ENCODE peak calls at places on chromosomes 13 and 19, in eight cellular contexts. U is IMR-90, M is tibial artery, O is ovary, N is stomach, Q is brain microvascular endothelial cell, D is heart left ventricle, B is mammary epithelial cell. L is an unnamed sample. For H3K36me3, the result is how much of the 10 kb centered on the place peaks cover.

GRCh38 chr13:27487776-27488175 is 37.4 kb upstream of the MTIF3 start:
- DNase-seq in U (no peak), M (no peak), O (no peak), N (no peak), Q (no peak), D (no peak), B (no peak), L (no peak)

GRCh38 chr13:97411894-97412460 is 22.0 kb upstream of the RAP2A start:
- DNase-seq in U (no peak), M (no peak), O (no peak), N (no peak), Q (no peak), D (no peak), B (no peak), L (no peak)

GRCh38 chr13:51825681-51826254 is 19.2 kb downstream of the TMEM272 start:
- DNase-seq in U (no peak), M (no peak), O (no peak), N (no peak), Q (no peak), D (no peak), B (no peak), L (no peak)

GRCh38 chr19:33063356-33064116 is 1.2 kb downstream of the RHPN2 start:
- DNase-seq in U (peak), M (no peak), O (no peak), N (peak), Q (no peak), D (peak), B (no peak), L (no peak)

GRCh38 chr13:41019027-41019487 is at the start of gene ELF1:
- DNase-seq in U (peak), M (peak), O (peak), N (peak), Q (peak), D (peak), B (peak), L (no peak)

GRCh38 chr13:88014527-88014926 is 343.4 kb downstream of the SLITRK5 start:
- DNase-seq in U (no peak), M (no peak), O (no peak), N (no peak), Q (no peak), D (no peak), B (no peak), L (no peak)

GRCh38 chr13:98264877-98265276 is 87.8 kb upstream of the RNF113B start:
- DNase-seq in U (no peak), M (no peak), O (no peak), N (no peak), Q (no peak), D (no peak), B (no peak), L (no peak)

GRCh38 chr19:1956868-1957492 is 16.0 kb downstream of the CSNK1G2 start:
- DNase-seq in U (no peak), M (no peak), O (peak), N (no peak), Q (no peak), D (no peak), B (no peak), L (peak)

GRCh38 chr19:45098521-45099464 is 5.8 kb downstream of the PPP1R37 start:
- DNase-seq in U (peak), M (no peak), O (peak), N (peak), Q (no peak), D (peak), B (no peak), L (no peak)

GRCh38 chr19:40366697-40367561 is 18.4 kb downstream of the PLD3 start:
- DNase-seq in U (peak), M (no peak), O (no peak), N (no peak), Q (peak), D (no peak), B (no peak), L (peak)

GRCh38 chr13:33520480-33520839 is 234.9 kb upstream of the STARD13 start:
- DNase-seq in U (no peak), M (no peak), O (no peak), N (no peak), Q (no peak), D (no peak), B (no peak), L (no peak)

GRCh38 chr13:109730832-109731335 is 55.5 kb downstream of the IRS2 start:
- DNase-seq in U (no peak), M (no peak), O (no peak), N (no peak), Q (no peak), D (no peak), B (no peak), L (no peak)

GRCh38 chr19:41795031-41795461 is 1.3 kb upstream of the CEACAM3 start:
- DNase-seq in U (peak), M (peak), O (no peak), N (peak), Q (peak), D (no peak), B (no peak), L (no peak)

GRCh38 chr13:67630640-67631039 is 400.5 kb upstream of the PCDH9 start:
- DNase-seq in U (no peak), M (no peak), O (no peak), N (no peak), Q (no peak), D (no peak), B (no peak), L (no peak)

GRCh38 chr19:49241769-49242168 is 83.2 kb downstream of the SLC6A16 start:
- DNase-seq in U (no peak), M (no peak), O (no peak), N (no peak), Q (no peak), D (no peak), B (no peak), L (no peak)

GRCh38 chr19:19319725-19320361 is 466 bp downstream of the SUGP1 start:
- DNase-seq in U (no peak), M (no peak), O (peak), N (no peak), Q (no peak), D (no peak), B (no peak), L (no peak)

GRCh38 chr19:996051-996838 is 4.0 kb upstream of the GRIN3B start:
- DNase-seq in U (peak), M (no peak), O (no peak), N (peak), Q (peak), D (no peak), B (peak), L (no peak)

GRCh38 chr19:23415034-23415433 is 19.8 kb upstream of the ZNF91 start:
- DNase-seq in U (no peak), M (no peak), O (no peak), N (no peak), Q (no peak), D (no peak), B (no peak), L (no peak)

GRCh38 chr13:44498969-44499368 is 77.2 kb downstream of the TSC22D1 start:
- DNase-seq in U (no peak), M (no peak), O (no peak), N (no peak), Q (no peak), D (no peak), B (no peak), L (no peak)

GRCh38 chr19:41870401-41870873 is 6.6 kb upstream of the CD79A start:
- DNase-seq in U (peak), M (no peak), O (no peak), N (no peak), Q (peak), D (no peak), B (no peak), L (no peak)

GRCh38 chr13:35471466-35472307 is 4.8 kb downstream of the MAB21L1 start:
- DNase-seq in U (no peak), M (no peak), O (no peak), N (no peak), Q (no peak), D (no peak), B (no peak), L (no peak)

GRCh38 chr13:67298297-67298696 is 68.2 kb upstream of the PCDH9 start:
- DNase-seq in U (peak), M (no peak), O (no peak), N (no peak), Q (no peak), D (no peak), B (no peak), L (no peak)

GRCh38 chr13:28552288-28552687 is 57.4 kb upstream of the FLT1 start:
- DNase-seq in U (no peak), M (no peak), O (no peak), N (no peak), Q (no peak), D (no peak), B (no peak), L (no peak)

GRCh38 chr13:28140433-28141125 is 2.2 kb downstream of the PAN3 start:
- DNase-seq in U (peak), M (no peak), O (no peak), N (no peak), Q (no peak), D (no peak), B (no peak), L (no peak)

GRCh38 chr19:47994209-47994802 is at the start of gene ELSPBP1:
- DNase-seq in U (no peak), M (no peak), O (no peak), N (no peak), Q (no peak), D (no peak), B (no peak), L (no peak)

GRCh38 chr13:52454459-52454824 is 836 bp upstream of the CKAP2 start:
- DNase-seq in U (peak), M (no peak), O (no peak), N (no peak), Q (no peak), D (no peak), B (peak), L (no peak)

GRCh38 chr13:77513719-77514335 is 21.7 kb upstream of the SCEL start:
- DNase-seq in U (no peak), M (no peak), O (no peak), N (no peak), Q (no peak), D (no peak), B (no peak), L (no peak)

GRCh38 chr19:45515081-45515624 is 7.9 kb downstream of the VASP start:
- DNase-seq in U (no peak), M (peak), O (no peak), N (no peak), Q (no peak), D (peak), B (no peak), L (peak)

GRCh38 chr13:38951525-38952313 is 38.9 kb downstream of the STOML3 start:
- DNase-seq in U (no peak), M (no peak), O (no peak), N (peak), Q (no peak), D (no peak), B (no peak), L (no peak)

GRCh38 chr13:50129065-50129922 is 114.0 kb downstream of the KCNRG start:
- DNase-seq in U (no peak), M (peak), O (no peak), N (no peak), Q (no peak), D (no peak), B (no peak), L (no peak)

DNA sequence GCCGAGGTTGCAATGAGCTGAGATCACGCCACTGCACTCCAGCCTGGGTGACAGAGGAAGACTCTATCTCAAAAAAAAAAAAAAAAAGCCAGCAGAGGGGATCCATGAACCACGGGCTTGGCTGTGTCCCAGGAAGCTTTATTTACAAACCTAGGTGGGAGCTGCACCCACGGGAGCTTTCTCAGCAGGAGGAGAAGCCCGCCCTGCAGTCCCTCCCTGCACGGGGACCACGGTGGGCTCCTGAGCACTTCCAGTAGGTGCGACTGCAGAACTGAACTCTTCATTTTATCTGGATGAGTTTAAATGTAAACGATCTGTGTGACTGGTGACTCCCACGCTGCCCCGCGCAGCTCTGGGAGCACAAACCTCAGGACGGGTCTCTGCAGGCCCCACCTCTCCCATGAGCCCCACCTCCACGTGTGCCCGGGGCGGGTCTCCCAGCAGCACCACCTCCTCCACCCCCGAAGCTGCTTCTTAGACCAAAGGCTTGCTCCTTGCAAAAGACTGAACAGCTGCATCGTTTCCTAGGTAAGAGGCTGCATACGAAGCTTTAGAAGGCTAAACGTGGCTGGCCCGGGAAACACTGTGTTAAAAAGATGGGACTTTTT is 66.4 kb downstream of the SPACA7 start:
- DNase-seq in U (peak), M (no peak), O (no peak), N (no peak), Q (no peak), D (no peak), B (peak), L (no peak)
- H3K36me3 ChIP-seq in U (under half), M (under half), O (under half), N (under half), Q (under half), D (under half), B (under half), L (under half)

GRCh38 chr13:106561551-106562170 is 6.3 kb downstream of the ARGLU1 start:
- DNase-seq in U (peak), M (no peak), O (no peak), N (no peak), Q (peak), D (peak), B (peak), L (no peak)
- H3K27ac ChIP-seq in U (no peak), M (peak), O (no peak), N (peak), Q (peak), D (no peak), B (no peak), L (no peak)

GRCh38 chr19:14198384-14199376 is 7.3 kb downstream of the ADGRL1 start:
- DNase-seq in U (no peak), M (no peak), O (no peak), N (no peak), Q (no peak), D (no peak), B (no peak), L (no peak)
- TF ChIP-seq CTCF in U (no peak), M (no peak), O (no peak), N (no peak), Q (peak), D (no peak), B (no peak), L (no peak)

GRCh38 chr19:55347442-55348009 is 7.0 kb downstream of the COX6B2 start:
- DNase-seq in U (no peak), M (no peak), O (no peak), N (no peak), Q (no peak), D (no peak), B (no peak), L (no peak)
- H3K36me3 ChIP-seq in U (under half), M (under half), O (under half), N (under half), Q (under half), D (under half), B (under half), L (under half)

GRCh38 chr19:56136362-56136761 is 4.7 kb upstream of the ZNF444 start:
- DNase-seq in U (no peak), M (no peak), O (no peak), N (no peak), Q (no peak), D (no peak), B (no peak), L (no peak)

GRCh38 chr19:56140583-56141415 is at the start of gene ZNF444:
- DNase-seq in U (peak), M (peak), O (peak), N (peak), Q (peak), D (peak), B (peak), L (peak)

GRCh38 chr19:56137405-56137804 is 3.7 kb upstream of the ZNF444 start:
- DNase-seq in U (no peak), M (no peak), O (no peak), N (peak), Q (no peak), D (no peak), B (no peak), L (peak)

GRCh38 chr19:56139847-56140582 is 1.1 kb upstream of the ZNF444 start:
- DNase-seq in U (no peak), M (no peak), O (no peak), N (no peak), Q (no peak), D (no peak), B (peak), L (no peak)

GRCh38 chr19:56138069-56138468 is 3.0 kb upstream of the ZNF444 start:
- DNase-seq in U (no peak), M (no peak), O (no peak), N (no peak), Q (no peak), D (no peak), B (no peak), L (no peak)
- H3K27ac ChIP-seq in U (no peak), M (no peak), O (no peak), N (peak), Q (no peak), D (no peak), B (no peak), L (peak)

DNA sequence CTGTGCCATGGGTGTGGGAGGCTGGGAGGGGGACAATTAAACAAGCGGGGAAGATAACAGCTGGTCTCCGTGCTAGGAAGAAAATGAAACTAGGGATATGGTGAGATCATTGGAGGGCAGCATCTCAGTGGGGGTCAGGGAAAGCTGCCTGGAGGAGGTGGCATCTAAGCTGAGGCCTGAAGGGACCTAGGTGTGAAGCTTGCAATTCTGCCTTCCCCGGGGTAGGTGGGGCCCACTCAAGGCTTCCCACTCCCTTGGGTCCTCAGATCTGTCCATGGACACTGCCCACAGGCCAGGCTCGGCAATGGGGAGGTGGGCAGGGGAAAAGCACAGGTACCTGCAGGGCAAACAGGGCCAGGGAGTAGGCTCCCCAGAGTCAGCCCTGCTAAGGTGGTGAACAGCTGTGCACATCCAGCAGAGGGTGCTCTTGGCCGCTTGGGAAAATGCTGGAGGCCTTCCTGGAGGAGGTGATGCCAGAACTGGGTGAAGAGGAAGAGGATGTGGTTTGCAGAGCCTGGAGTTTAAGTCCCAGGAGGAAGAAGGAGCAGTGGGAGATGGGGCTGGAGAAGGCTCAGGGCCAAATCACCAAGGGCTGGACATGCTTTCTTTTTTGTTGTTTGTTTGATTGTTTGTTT is 25.7 kb upstream of the CCNE1 start:
- DNase-seq in U (no peak), M (no peak), O (no peak), N (no peak), Q (no peak), D (no peak), B (no peak), L (no peak)
- TF ChIP-seq CTCF in U (peak), M (no peak), O (no peak), N (no peak), Q (peak), D (no peak), B (peak), L (no peak)

L was measured in upper lobe of right lung.